ENCODE peak calls at places on chromosomes 1 and 21, in eight cellular contexts. One of them, this sample, is unnamed.

GRCh38 chr1:159746676-159747075 is 32.3 kb upstream of the CRP start:
- DNase-seq in GM12865: no peak
- DNase-seq in astrocyte of the spinal cord: peak
- DNase-seq in activated CD8-positive, alpha-beta memory T cell treated with anti-CD3 and anti-CD28 coated beads for 1 hour: no peak
- DNase-seq in GM13977: no peak
- DNase-seq in fibroblast of gingiva: no peak
- DNase-seq in AG04450: no peak
- DNase-seq in amniotic stem cell: no peak
- DNase-seq in this sample: no peak

GRCh38 chr1:209839875-209840491 is 12.2 kb downstream of the UTP25 start:
- DNase-seq in activated CD8-positive, alpha-beta memory T cell treated with anti-CD3 and anti-CD28 coated beads for 1 hour: no peak
- DNase-seq in GM13977: no peak
- DNase-seq in GM12865: no peak
- DNase-seq in amniotic stem cell: peak
- DNase-seq in astrocyte of the spinal cord: peak
- DNase-seq in fibroblast of gingiva: peak
- DNase-seq in AG04450: peak
- DNase-seq in this sample: no peak

GRCh38 chr1:193629875-193630274 is 443.5 kb upstream of the B3GALT2 start:
- DNase-seq in GM12865: no peak
- DNase-seq in AG04450: no peak
- DNase-seq in astrocyte of the spinal cord: no peak
- DNase-seq in fibroblast of gingiva: no peak
- DNase-seq in amniotic stem cell: no peak
- DNase-seq in activated CD8-positive, alpha-beta memory T cell treated with anti-CD3 and anti-CD28 coated beads for 1 hour: no peak
- DNase-seq in GM13977: no peak
- DNase-seq in this sample: no peak

GRCh38 chr1:151806170-151806569 is 951 bp upstream of the LINGO4 start:
- DNase-seq in amniotic stem cell: no peak
- DNase-seq in fibroblast of gingiva: no peak
- DNase-seq in astrocyte of the spinal cord: no peak
- DNase-seq in AG04450: no peak
- DNase-seq in GM13977: no peak
- DNase-seq in activated CD8-positive, alpha-beta memory T cell treated with anti-CD3 and anti-CD28 coated beads for 1 hour: no peak
- DNase-seq in GM12865: no peak
- DNase-seq in this sample: no peak

GRCh38 chr1:71796044-71796443 is 486.3 kb downstream of the NEGR1 start:
- DNase-seq in amniotic stem cell: no peak
- DNase-seq in GM13977: no peak
- DNase-seq in fibroblast of gingiva: no peak
- DNase-seq in astrocyte of the spinal cord: no peak
- DNase-seq in AG04450: no peak
- DNase-seq in GM12865: no peak
- DNase-seq in activated CD8-positive, alpha-beta memory T cell treated with anti-CD3 and anti-CD28 coated beads for 1 hour: no peak
- DNase-seq in this sample: no peak

GRCh38 chr21:38293113-38293512 is 36.3 kb downstream of the KCNJ15 start:
- DNase-seq in activated CD8-positive, alpha-beta memory T cell treated with anti-CD3 and anti-CD28 coated beads for 1 hour: no peak
- DNase-seq in AG04450: no peak
- DNase-seq in GM13977: no peak
- DNase-seq in GM12865: no peak
- DNase-seq in astrocyte of the spinal cord: no peak
- DNase-seq in amniotic stem cell: no peak
- DNase-seq in fibroblast of gingiva: no peak
- DNase-seq in this sample: no peak

GRCh38 chr1:238596703-238597102 is 706.0 kb upstream of the ZP4 start:
- DNase-seq in GM12865: no peak
- DNase-seq in amniotic stem cell: no peak
- DNase-seq in GM13977: no peak
- DNase-seq in astrocyte of the spinal cord: no peak
- DNase-seq in activated CD8-positive, alpha-beta memory T cell treated with anti-CD3 and anti-CD28 coated beads for 1 hour: no peak
- DNase-seq in AG04450: no peak
- DNase-seq in fibroblast of gingiva: no peak
- DNase-seq in this sample: no peak

GRCh38 chr1:26739251-26739914 is 43.6 kb downstream of the ARID1A start:
- DNase-seq in AG04450: no peak
- DNase-seq in GM13977: no peak
- DNase-seq in amniotic stem cell: no peak
- DNase-seq in GM12865: no peak
- DNase-seq in activated CD8-positive, alpha-beta memory T cell treated with anti-CD3 and anti-CD28 coated beads for 1 hour: no peak
- DNase-seq in astrocyte of the spinal cord: no peak
- DNase-seq in fibroblast of gingiva: no peak
- DNase-seq in this sample: no peak

GRCh38 chr1:6095511-6096242 is 50.0 kb downstream of the KCNAB2 start:
- DNase-seq in activated CD8-positive, alpha-beta memory T cell treated with anti-CD3 and anti-CD28 coated beads for 1 hour: no peak
- DNase-seq in fibroblast of gingiva: no peak
- DNase-seq in amniotic stem cell: no peak
- DNase-seq in astrocyte of the spinal cord: no peak
- DNase-seq in GM12865: no peak
- DNase-seq in GM13977: no peak
- DNase-seq in AG04450: no peak
- DNase-seq in this sample: no peak